ENCODE peak calls at places on chromosomes 13 and 19, in six cellular contexts. W is body of pancreas, N is upper lobe of left lung, R is testis, O is IMR-90, J is K562. I is an unnamed sample.

GRCh38 chr13:61891420-61891819 is 475.8 kb upstream of the PCDH20 start:
- DNase-seq in J (no peak), O (no peak), R (no peak), W (no peak), N (no peak), I (no peak)

GRCh38 chr13:27375686-27376326 is 48.6 kb upstream of the GTF3A start:
- DNase-seq in J (peak), O (peak), N (peak), R (peak), W (peak), I (peak)

GRCh38 chr13:80341771-80342271 is 895 bp upstream of the SPRY2 start:
- DNase-seq in N (peak), R (peak), O (peak), J (no peak), W (peak), I (peak)

GRCh38 chr13:27920677-27921420 is 1.0 kb downstream of the PDX1 start:
- DNase-seq in N (no peak), W (peak), O (peak), J (no peak), R (peak), I (no peak)

GRCh38 chr19:53991224-53992113 is at the start of gene CACNG6:
- DNase-seq in W (no peak), J (no peak), O (no peak), N (no peak), R (no peak), I (no peak)

GRCh38 chr19:31502536-31503170 is 153.4 kb upstream of the TSHZ3 start:
- DNase-seq in O (no peak), W (no peak), R (no peak), N (no peak), J (no peak), I (no peak)

GRCh38 chr13:72839831-72840426 is 58.0 kb downstream of the PIBF1 start:
- DNase-seq in W (peak), J (peak), R (peak), N (peak), O (peak), I (peak)

GRCh38 chr19:58098682-58098998 is 609 bp upstream of the ZSCAN18 start:
- DNase-seq in N (no peak), W (no peak), R (no peak), O (no peak), J (no peak), I (no peak)

GRCh38 chr13:60482012-60482411 is 85.0 kb downstream of the TDRD3 start:
- DNase-seq in N (no peak), R (no peak), O (peak), J (no peak), W (no peak), I (no peak)

GRCh38 chr19:11480081-11480926 is 542 bp downstream of the ELAVL3 start:
- DNase-seq in R (no peak), W (no peak), O (no peak), N (no peak), J (no peak), I (no peak)

GRCh38 chr13:111467111-111467890 is 146.9 kb downstream of the TEX29 start:
- DNase-seq in J (no peak), O (no peak), N (no peak), R (peak), W (no peak), I (no peak)

GRCh38 chr13:91347996-91348905 is 764 bp downstream of the MIR17HG start:
- DNase-seq in J (peak), R (peak), N (peak), O (no peak), W (peak), I (peak)

GRCh38 chr19:10193666-10194499 is 870 bp downstream of the DNMT1 start:
- DNase-seq in W (no peak), N (no peak), J (peak), R (peak), O (peak), I (no peak)

GRCh38 chr19:4914736-4915501 is 5.6 kb downstream of the UHRF1 start:
- DNase-seq in R (peak), J (peak), O (peak), N (peak), W (no peak), I (no peak)

GRCh38 chr13:100515410-100515800 is 73.2 kb downstream of the GGACT start:
- DNase-seq in O (no peak), J (no peak), W (no peak), R (no peak), N (no peak), I (no peak)

GRCh38 chr13:103663996-103664395 is 597.8 kb upstream of the SLC10A2 start:
- DNase-seq in W (no peak), N (no peak), J (no peak), O (no peak), R (no peak), I (peak)

GRCh38 chr19:11942843-11943108 is 17.9 kb downstream of the ZNF700 start:
- DNase-seq in R (no peak), O (no peak), W (no peak), J (no peak), N (no peak), I (no peak)

GRCh38 chr13:94595006-94595942 is 678 bp downstream of the TGDS start:
- DNase-seq in R (peak), W (peak), J (peak), N (peak), O (peak), I (peak)

GRCh38 chr19:53463263-53463662 is 4.3 kb upstream of the ZNF813 start:
- DNase-seq in W (peak), N (peak), O (peak), J (peak), R (peak), I (peak)

DNA sequence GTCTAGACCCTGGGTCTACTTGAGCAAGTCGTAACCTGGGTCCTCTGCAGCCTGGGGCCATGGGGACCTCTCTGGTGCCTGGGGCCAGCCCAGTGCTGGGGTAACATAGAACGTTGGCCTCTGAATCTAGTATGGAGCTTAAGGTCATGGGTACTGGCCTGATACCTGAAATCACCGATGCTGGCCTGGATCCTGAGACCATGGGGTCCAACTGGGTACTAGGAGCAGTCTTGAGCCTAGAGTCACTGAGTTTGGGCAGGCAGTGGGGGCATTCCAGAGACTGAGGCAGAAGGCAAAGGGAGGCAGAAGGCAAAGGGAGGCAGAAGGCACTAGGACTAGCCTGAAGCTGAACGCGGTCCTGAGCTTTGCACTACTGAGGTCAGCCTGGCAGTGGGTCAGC is 1121.1 kb upstream of the PRR20A start:
- DNase-seq in R (no peak), O (no peak), J (no peak), N (no peak), W (no peak), I (no peak)
- TF ChIP-seq POLR2A in R (no peak), O (no peak), J (no peak), N (no peak), W (no peak), I (no peak)

DNA sequence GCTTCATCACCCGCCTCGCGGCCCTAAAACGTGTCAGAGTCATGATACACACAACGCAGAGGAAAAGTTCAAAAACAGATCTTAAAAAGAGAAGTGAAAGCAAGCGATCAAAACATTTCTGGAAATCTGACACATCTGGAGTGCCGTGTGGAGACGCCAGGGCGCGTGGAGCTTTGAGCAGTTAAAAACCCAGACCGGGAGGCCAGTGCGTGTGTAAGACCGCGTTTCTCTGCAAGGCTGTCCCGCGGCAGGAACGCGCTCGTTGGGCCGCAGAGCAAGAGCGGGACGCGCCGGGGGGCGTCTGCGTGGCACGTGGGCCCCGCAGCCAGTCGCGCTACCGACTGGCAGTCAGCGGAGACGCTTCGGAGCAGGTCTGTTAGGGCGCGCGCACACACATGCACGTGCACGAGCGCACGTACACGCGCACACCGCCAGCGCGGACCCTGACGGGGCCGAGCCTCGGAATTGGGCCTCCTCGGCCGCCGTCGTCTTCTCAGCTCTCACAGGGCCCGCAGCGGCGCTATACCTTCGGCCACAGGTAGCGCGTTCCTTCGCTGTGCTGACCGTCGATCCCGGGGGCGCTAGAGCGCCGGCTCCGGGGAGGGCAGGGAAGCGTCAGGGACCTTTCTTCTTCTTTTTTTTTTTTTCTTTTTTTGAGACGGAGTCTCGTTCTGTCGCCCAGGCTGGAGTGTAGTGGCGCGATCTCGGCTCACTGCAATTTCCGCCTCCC is 35.8 kb downstream of the RNF6 start:
- DNase-seq in O (peak), J (peak), N (peak), W (peak), R (peak), I (peak)
- TF ChIP-seq POLR2A in O (no peak), J (peak), N (no peak), W (peak), R (no peak), I (peak)

DNA sequence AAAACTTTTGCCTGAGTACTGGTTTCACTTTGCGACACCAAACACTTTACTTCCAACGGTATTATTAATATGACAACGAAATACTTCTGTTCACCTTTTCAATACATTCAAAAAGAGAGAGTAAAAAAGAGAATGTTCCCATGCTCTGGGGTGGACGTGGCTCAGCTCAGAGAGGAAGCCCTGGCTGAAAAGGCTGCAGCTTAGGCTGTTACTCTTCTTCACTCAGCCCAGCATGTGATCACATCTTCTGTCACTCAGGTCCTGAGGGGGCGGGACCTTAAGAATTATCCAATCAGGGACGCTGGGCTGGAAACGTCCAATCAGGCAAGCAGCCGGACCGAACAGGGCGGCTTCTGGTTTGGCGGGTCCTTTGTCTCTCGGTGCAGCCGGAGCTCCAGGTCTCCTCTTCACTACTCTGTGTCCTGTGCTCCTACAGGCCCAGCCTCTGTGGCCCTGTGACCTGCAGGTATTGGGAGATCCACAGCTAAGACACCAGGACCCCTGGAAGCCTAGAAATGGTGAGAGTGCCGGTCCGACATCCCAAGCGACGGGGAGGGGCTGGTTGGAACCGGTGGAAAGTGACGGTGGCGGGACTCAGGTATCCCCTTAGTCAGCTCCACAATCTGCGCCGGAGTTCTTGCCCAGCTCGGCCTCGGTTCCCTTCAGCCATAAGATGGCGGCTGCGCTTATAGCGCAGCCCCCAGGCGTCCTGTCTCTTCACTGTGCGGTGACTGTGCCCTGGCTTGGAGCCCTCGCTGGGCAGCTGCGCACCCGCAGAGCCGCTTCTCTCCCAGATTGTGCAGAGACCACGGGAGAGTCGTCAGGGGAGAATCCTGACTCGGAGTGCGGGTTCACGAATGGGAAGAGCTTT is at the start of gene ZNF93:
- DNase-seq in R (peak), J (peak), N (peak), O (peak), W (peak), I (peak)
- TF ChIP-seq POLR2A in R (peak), J (peak), N (peak), O (peak), W (peak), I (peak)

DNA sequence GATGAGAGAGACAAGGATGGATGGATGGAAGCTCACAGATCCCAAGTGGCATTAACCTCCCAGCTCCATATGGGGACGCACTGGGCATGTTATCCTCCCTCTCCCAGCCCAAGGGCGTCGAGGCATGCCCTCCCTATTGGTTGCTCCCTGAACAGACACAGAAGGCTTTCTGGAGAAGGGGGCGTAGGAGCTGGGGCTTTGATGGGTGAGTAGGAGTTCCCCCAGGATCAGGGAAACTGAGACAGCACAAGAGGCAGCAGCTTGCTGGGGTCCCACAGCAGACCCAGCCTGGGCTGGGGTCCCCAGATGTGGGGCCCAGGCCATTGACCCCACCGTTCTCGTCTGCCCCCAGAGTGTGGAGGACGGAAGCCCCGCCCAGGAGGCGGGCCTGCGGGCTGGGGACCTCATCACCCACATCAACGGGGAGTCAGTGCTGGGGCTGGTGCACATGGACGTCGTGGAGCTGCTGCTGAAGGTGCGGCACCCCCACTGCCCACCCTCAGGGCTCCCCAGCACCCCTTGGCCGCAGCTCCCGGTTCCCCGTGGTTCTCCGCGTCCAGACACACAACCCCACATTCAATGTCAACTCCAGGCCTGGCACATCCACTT is 7.5 kb upstream of the PIK3R2 start:
- DNase-seq in W (no peak), J (no peak), O (no peak), R (no peak), N (no peak), I (no peak)
- TF ChIP-seq POLR2A in W (no peak), J (no peak), O (no peak), R (no peak), N (no peak), I (no peak)

DNA sequence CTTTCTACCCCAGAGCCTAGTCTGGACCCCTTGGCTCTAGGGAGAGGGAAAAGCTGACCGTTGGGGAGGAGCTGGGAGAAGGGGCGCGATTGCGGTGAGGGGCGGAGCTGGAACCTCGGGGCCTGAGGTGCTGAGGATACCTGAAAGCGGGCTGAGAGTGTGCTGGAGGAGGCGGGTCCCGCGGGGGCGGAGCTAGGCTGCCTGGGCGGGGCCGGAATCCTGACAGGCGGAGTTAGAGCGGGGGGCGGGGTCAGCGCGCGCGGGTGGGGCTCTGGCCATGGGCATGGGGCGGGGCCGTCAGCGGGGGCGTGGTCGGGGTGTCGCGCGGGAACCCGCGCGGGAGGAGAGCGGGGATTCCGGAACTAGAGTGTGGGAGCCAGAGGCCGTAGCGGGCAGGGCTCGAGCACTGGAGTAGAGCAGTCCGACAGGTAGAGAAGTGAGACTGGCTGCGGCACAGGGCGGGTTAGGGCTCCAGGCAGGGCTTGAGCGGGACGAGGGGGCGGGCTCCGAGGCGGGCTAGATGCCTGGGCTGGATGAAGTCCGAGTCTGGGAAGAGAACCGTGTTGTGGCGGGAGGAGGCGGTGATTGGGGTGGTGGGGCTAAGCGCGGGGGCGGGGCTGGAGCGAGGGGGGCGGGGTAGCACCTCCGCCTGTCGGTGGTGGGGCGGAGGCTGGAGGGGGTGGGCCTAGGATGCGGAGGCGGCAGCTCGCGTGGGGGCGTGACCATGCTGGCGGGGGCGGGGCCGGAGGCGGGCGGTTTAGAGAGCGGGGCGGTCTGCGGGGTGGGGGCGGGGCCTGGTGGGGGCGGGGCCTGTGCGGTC is at the start of gene INAFM1:
- DNase-seq in J (peak), W (peak), R (peak), N (peak), O (peak), I (peak)
- TF ChIP-seq POLR2A in J (peak), W (peak), R (peak), N (no peak), O (peak), I (peak)

GRCh38 chr13:109707044-109707794 is 79.2 kb downstream of the IRS2 start:
- DNase-seq in J (peak), O (no peak), N (no peak), W (no peak), R (no peak), I (no peak)

GRCh38 chr13:109703250-109703649 is 83.1 kb downstream of the IRS2 start:
- DNase-seq in N (no peak), R (no peak), W (no peak), J (no peak), O (no peak), I (no peak)

GRCh38 chr13:109706015-109706715 is 80.2 kb downstream of the IRS2 start:
- DNase-seq in R (no peak), J (no peak), O (no peak), W (no peak), N (no peak), I (no peak)

GRCh38 chr13:109708014-109708617 is 78.3 kb downstream of the IRS2 start:
- DNase-seq in O (no peak), J (no peak), R (no peak), W (no peak), N (no peak), I (no peak)

DNA sequence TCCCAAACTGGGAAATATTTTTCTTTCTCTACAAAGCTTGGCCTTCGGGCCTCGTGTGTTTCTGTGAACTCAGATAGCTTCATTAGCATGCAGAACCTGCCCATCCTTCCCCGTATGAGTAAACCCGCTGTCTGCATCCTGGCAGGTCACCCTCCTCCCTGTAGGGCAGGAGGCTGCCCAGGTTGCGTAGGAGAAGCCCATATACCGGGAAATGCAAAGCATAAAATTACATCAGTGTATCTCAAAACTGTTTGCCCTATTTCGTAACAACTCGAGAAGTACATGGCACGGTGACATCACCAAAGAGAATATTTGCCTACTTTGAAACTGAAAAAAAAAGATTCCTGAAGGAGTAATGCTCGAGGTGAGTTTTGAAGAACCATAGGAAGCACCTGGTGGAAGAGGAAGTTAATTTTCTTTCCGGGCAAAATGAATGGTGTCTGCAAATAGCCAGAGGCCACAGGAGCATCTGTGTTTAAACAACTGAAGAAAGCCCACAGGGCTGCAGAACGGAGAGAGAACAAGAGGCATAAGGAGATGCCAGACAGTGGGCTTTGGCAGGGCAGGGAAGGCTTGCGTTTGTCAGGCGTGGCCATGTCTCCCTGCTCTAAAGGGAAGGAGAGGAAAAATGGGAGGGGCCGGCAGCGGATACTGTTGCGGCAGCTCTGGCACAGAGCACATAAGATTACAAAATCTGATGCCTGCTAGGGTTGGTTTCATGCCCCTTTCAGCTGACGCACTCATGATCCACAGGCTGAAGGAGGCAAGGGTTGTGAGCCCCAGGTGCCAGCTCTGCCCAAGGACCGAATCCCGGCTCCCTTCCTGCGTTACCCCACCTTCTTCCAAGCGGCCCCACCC is 81.4 kb downstream of the IRS2 start:
- DNase-seq in O (no peak), W (peak), J (no peak), R (peak), N (peak), I (peak)
- TF ChIP-seq POLR2A in O (no peak), W (no peak), J (no peak), R (no peak), N (no peak), I (no peak)

GRCh38 chr19:1809663-1810062 is 2.4 kb downstream of the ATP8B3 start:
- DNase-seq in R (no peak), O (no peak), J (no peak), N (no peak), W (no peak), I (no peak)
- TF ChIP-seq POLR2A in R (no peak), O (no peak), J (no peak), N (no peak), W (no peak), I (no peak)

I was measured in adrenal gland.